ENCODE peak calls at places on chromosomes 13 and 19, in nine cellular contexts. O is PC-3; R is fibroblast of lung; L is cardiac muscle cell; V is keratinocyte; P is left ventricle myocardium inferior; Z is CD4-positive, alpha-beta T cell; B is heart left ventricle; E is uterus. M is an unnamed sample.

GRCh38 chr19:39496063-39496462 is 2.7 kb upstream of the DLL3 start:
- DNase-seq in O (no peak), L (no peak), P (no peak), B (no peak), V (no peak), R (no peak), E (no peak), Z (no peak), M (no peak)

GRCh38 chr19:46753420-46754155 is 7.3 kb upstream of the STRN4 start:
- DNase-seq in E (peak; percentile 67), O (peak; percentile 51), Z (peak; percentile 71), L (peak; percentile 68), B (no peak), R (no peak), P (peak; percentile 41), V (no peak), M (no peak)

GRCh38 chr19:53503126-53503525 is 34.8 kb upstream of the ZNF331 start:
- DNase-seq in R (no peak), V (no peak), Z (no peak), B (no peak), P (no peak), E (no peak), L (no peak), O (no peak), M (no peak)

GRCh38 chr13:73450583-73450982 is 391.8 kb downstream of the KLF5 start:
- DNase-seq in V (no peak), L (no peak), Z (no peak), B (no peak), O (peak; percentile 66), R (no peak), P (no peak), E (no peak), M (no peak)

GRCh38 chr13:109869312-109870237 is 83.2 kb upstream of the IRS2 start:
- DNase-seq in V (no peak), P (peak; percentile 81), R (peak; percentile 63), E (peak; percentile 71), Z (no peak), O (no peak), B (peak; percentile 73), L (no peak), M (peak; percentile 28)

GRCh38 chr13:47033216-47033615 is 136.4 kb upstream of the HTR2A start:
- DNase-seq in B (no peak), R (peak; percentile 51), Z (no peak), E (no peak), L (no peak), O (peak; percentile 57), V (no peak), P (no peak), M (no peak)

GRCh38 chr19:47239610-47240296 is 8.8 kb upstream of the BBC3 start:
- DNase-seq in P (peak; percentile 40), R (peak; percentile 37), V (no peak), L (peak; percentile 59), Z (peak; percentile 64), B (peak; percentile 66), O (no peak), E (peak; percentile 66), M (no peak)

GRCh38 chr13:113813749-113814434 is 50.0 kb downstream of the GAS6 start:
- DNase-seq in R (no peak), Z (no peak), B (no peak), E (peak; percentile 51), O (no peak), L (peak; percentile 39), V (no peak), P (no peak), M (no peak)

GRCh38 chr19:15463865-15464371 is 426 bp downstream of the RASAL3 start:
- DNase-seq in V (no peak), B (peak; percentile 23), E (no peak), Z (peak; percentile 83), O (no peak), R (no peak), P (no peak), L (no peak), M (no peak)
- H3K27ac ChIP-seq in V (no peak overlapping the region), B (no peak overlapping the region), E (no peak overlapping the region), Z (peak overlapping the region; percentile 93), O (no peak overlapping the region), R (no peak overlapping the region), P (no peak overlapping the region), L (no peak overlapping the region), M (no peak overlapping the region)

GRCh38 chr13:51823351-51823750 is 19.4 kb upstream of the DHRS12 start:
- DNase-seq in V (no peak), B (no peak), L (no peak), E (no peak), R (no peak), P (no peak), Z (no peak), O (no peak), M (no peak)
- TF ChIP-seq CTCF in V (no peak), B (no peak), L (no peak), E (no peak), R (no peak), P (no peak), Z (no peak), O (no peak), M (no peak)

DNA sequence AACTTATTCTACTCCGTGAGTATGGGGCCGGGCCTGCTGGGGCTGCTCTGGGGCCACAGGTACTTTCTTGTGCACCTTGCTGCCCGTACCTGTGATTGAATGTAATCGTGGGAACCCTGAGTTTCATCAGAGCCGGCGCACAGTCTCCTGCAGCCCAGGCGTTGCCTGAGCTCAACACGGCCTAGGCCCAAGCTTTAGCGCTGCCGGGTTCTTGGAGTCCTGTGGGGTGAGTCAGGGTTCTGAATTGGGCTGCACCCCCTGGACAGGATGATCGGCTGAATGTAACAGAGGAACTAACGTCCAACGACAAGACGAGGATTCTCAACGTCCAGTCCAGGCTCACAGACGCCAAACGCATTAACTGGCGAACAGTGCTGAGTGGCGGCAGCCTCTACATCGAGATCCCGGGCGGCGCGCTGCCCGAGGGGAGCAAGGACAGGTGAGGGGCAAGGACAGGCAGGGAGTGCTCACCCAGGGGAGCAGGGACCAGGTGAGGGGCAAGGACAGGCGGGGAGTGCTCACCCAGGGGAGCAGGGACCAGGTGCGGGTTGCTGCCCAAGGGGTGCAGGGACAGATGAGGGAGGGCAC is 10.4 kb downstream of the PEAK3 start:
- DNase-seq in O (peak; percentile 44), B (no peak), Z (no peak), R (peak; percentile 61), L (no peak), V (no peak), P (no peak), E (peak; percentile 40), M (peak; percentile 63)
- H3K27ac ChIP-seq in O (peak overlapping the region; percentile 56), B (peak overlapping the region; percentile 99), Z (peak overlapping the region; percentile 91), R (peak overlapping the region; percentile 88), L (peak overlapping the region; percentile 89), V (peak overlapping the region; percentile 75), P (peak overlapping the region; percentile 98), E (peak overlapping the region; percentile 100), M (peak overlapping the region; percentile 94)

GRCh38 chr13:27425151-27425917 is 915 bp downstream of the GTF3A start:
- DNase-seq in Z (no peak), E (no peak), O (peak; percentile 4), R (no peak), V (no peak), P (no peak), B (no peak), L (no peak), M (no peak)

GRCh38 chr13:27428160-27428559 is 3.7 kb downstream of the GTF3A start:
- DNase-seq in L (no peak), V (no peak), O (no peak), B (no peak), R (no peak), E (no peak), P (no peak), Z (no peak), M (no peak)

GRCh38 chr13:27427663-27428062 is 3.2 kb downstream of the GTF3A start:
- DNase-seq in Z (no peak), V (no peak), O (no peak), E (no peak), B (no peak), R (no peak), P (peak; percentile 32), L (no peak), M (no peak)

GRCh38 chr13:27424246-27425150 is at the start of gene GTF3A:
- DNase-seq in Z (peak; percentile 90), V (peak; percentile 30), L (peak; percentile 91), P (peak; percentile 83), E (peak; percentile 73), O (peak; percentile 88), B (peak; percentile 88), R (peak; percentile 84), M (peak; percentile 93)

DNA sequence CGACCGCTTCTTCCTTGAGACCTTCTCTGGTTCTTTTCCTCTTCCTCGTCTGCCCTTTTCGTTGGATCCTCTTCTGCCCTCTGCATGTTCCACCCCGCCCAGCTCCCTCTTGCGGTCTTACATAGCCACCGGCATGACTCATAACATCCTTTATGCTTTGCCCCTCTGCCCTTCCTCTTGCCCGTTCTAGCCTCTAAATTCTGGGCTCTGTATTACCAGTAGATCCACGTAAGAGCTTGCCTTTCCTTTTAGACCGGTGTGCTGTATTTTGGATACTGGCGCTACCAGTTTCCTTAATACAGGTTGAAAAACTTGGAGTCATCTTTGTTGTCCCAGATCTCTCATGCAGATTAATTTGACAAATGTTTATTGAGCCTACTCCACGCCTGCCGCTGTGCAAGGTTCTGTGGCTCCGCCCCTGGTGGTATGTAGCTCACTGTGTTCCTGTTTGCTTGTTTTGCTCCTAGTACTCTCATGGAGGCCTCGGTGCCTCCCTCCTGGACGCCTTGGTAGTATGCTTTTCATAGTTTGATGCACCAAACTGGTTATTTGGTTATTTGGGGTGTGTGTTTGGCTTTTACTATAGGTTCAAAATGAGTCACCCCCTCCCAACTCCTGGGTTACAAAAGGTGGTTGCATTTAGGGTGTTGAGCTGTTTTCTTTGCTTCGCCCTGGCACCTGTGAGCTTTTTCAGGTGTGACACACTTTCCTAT is 1.7 kb downstream of the GTF3A start:
- DNase-seq in L (peak; percentile 43), O (peak; percentile 87), Z (peak; percentile 74), B (peak; percentile 64), R (peak; percentile 75), P (peak; percentile 59), E (peak; percentile 54), V (peak; percentile 67), M (peak; percentile 82)
- TF ChIP-seq CTCF in L (peak; percentile 62), O (peak; percentile 41), Z (peak; percentile 43), B (peak; percentile 51), R (peak; percentile 41), P (peak; percentile 64), E (peak; percentile 25), V (peak; percentile 42), M (peak; percentile 48)

GRCh38 chr13:51177188-51177587 is 45.0 kb upstream of the FAM124A start:
- DNase-seq in O (no peak), B (no peak), Z (no peak), R (no peak), V (no peak), P (no peak), E (no peak), L (no peak), M (no peak)
- H3K27ac ChIP-seq in O (no peak overlapping the region), B (no peak overlapping the region), Z (no peak overlapping the region), R (no peak overlapping the region), V (no peak overlapping the region), P (no peak overlapping the region), E (no peak overlapping the region), L (no peak overlapping the region), M (no peak overlapping the region)

M was measured in RWPE1.